ENCODE peak calls at places on chromosomes 12 and 14, in seven cellular contexts. X is DMS53; E is HFFc6; B is stimulated activated CD4-positive, alpha-beta T cell treated with anti-CD3 and anti-CD28 coated beads, TNF-alpha, amount 100 ng/mL, for 1 hour; D is T-helper 2 cell; M is mucosa of gallbladder; F is GM04504. J is an unnamed sample.

GRCh38 chr14:39488600-39488999 is 56.4 kb upstream of the FBXO33 start:
- DNase-seq in E (peak; percentile 40), B (no peak), M (no peak), F (no peak), X (peak; percentile 66), D (no peak), J (no peak)

GRCh38 chr12:82803201-82803600 is 116.5 kb downstream of the TMTC2 start:
- DNase-seq in B (no peak), X (no peak), E (no peak), M (peak; percentile 18), D (no peak), F (no peak), J (no peak)

GRCh38 chr12:12333407-12333831 is 16.6 kb downstream of the MANSC1 start:
- DNase-seq in B (no peak), F (no peak), E (no peak), X (peak; percentile 100), M (peak; percentile 49), D (no peak), J (no peak)

GRCh38 chr12:16361142-16361783 is 13.8 kb downstream of the MGST1 start:
- DNase-seq in F (no peak), M (peak; percentile 23), E (no peak), B (no peak), D (no peak), X (peak; percentile 88), J (no peak)

GRCh38 chr12:49228653-49229052 is 36.2 kb upstream of the TUBA1C start:
- DNase-seq in D (no peak), E (no peak), B (no peak), M (no peak), X (no peak), F (no peak), J (no peak)

GRCh38 chr12:5789469-5789968 is 155.5 kb downstream of the ANO2 start:
- DNase-seq in F (no peak), X (no peak), B (no peak), D (no peak), M (no peak), E (peak; percentile 56), J (no peak)

GRCh38 chr12:40446385-40446784 is 221.6 kb downstream of the LRRK2 start:
- DNase-seq in B (no peak), M (no peak), D (peak; percentile 5), E (no peak), F (no peak), X (peak; percentile 83), J (no peak)

GRCh38 chr12:92290881-92291280 is 145.2 kb upstream of the BTG1 start:
- DNase-seq in X (peak; percentile 56), D (no peak), M (no peak), B (no peak), F (no peak), E (peak; percentile 40), J (no peak)

GRCh38 chr12:86264451-86265328 is 8.5 kb upstream of the MGAT4C start:
- DNase-seq in M (peak; percentile 54), B (no peak), X (peak; percentile 93), F (no peak), E (no peak), D (no peak), J (no peak)

GRCh38 chr12:123250471-123251383 is 17.5 kb downstream of the MTRFR start:
- DNase-seq in E (no peak), B (no peak), X (peak; percentile 69), M (peak; percentile 82), F (no peak), D (no peak), J (no peak)

J was measured in type B pancreatic cell.